ENCODE peak calls at places on chromosomes 16 and 17, in nine cellular contexts. Q is heart right ventricle; E is HEK293T; J is activated T-cell treated with anti-CD3 and anti-CD28 coated beads, Interleukin-2, amount 50 U/mL, for 1 hour; U is NCI-H1417; M is AG08395; I is colonic mucosa; R is heart left ventricle; H is posterior cingulate gyrus. F is an unnamed sample.
A peak's percentile ranks its signal among the peaks of the same experiment; 100 is the strongest.

GRCh38 chr16:85767569-85767968 is 16.7 kb upstream of the C16orf74 start:
- DNase-seq in I (no peak), M (peak; percentile 95), U (no peak), J (no peak), R (no peak), H (no peak), E (no peak), Q (no peak), F (peak; percentile 48)

GRCh38 chr17:10201680-10202079 is 3.3 kb upstream of the GAS7 start:
- DNase-seq in J (no peak), I (no peak), E (no peak), R (no peak), Q (no peak), U (no peak), M (no peak), H (no peak), F (no peak)

GRCh38 chr16:57914244-57915173 is 56.4 kb downstream of the CNGB1 start:
- DNase-seq in M (no peak), I (no peak), U (no peak), E (no peak), Q (no peak), R (no peak), J (no peak), H (no peak), F (no peak)

GRCh38 chr17:82874011-82874835 is 34.4 kb upstream of the ZNF750 start:
- DNase-seq in H (no peak), Q (no peak), E (no peak), J (no peak), R (no peak), M (no peak), U (no peak), I (no peak), F (peak; percentile 91)

GRCh38 chr17:77124192-77124908 is 16.4 kb upstream of the SEC14L1 start:
- DNase-seq in J (no peak), E (no peak), M (no peak), Q (no peak), R (no peak), U (no peak), I (no peak), H (no peak), F (peak; percentile 84)

GRCh38 chr17:49969134-49969759 is at the start of gene DLX4:
- DNase-seq in M (peak; percentile 49), J (peak; percentile 33), R (peak; percentile 62), I (no peak), E (no peak), H (no peak), Q (no peak), U (peak; percentile 18), F (peak; percentile 46)

GRCh38 chr17:37672545-37673078 is 29.4 kb upstream of the DDX52 start:
- DNase-seq in Q (no peak), H (no peak), U (no peak), J (no peak), M (peak; percentile 13), R (no peak), I (no peak), E (no peak), F (no peak)

GRCh38 chr16:87350031-87350430 is 32.8 kb upstream of the C16orf95 start:
- DNase-seq in M (no peak), Q (peak; percentile 1), E (no peak), R (no peak), I (no peak), J (no peak), U (no peak), H (no peak), F (no peak)

GRCh38 chr16:20952144-20952797 is 51.7 kb downstream of the LYRM1 start:
- DNase-seq in H (no peak), M (no peak), I (no peak), Q (no peak), U (peak; percentile 33), J (no peak), R (no peak), E (no peak), F (peak; percentile 90)

GRCh38 chr16:69711115-69711740 is 15.1 kb downstream of the NQO1 start:
- DNase-seq in M (no peak), I (peak; percentile 80), R (no peak), E (no peak), J (no peak), Q (no peak), H (no peak), U (no peak), F (no peak)

GRCh38 chr17:80986816-80987480 is 4.7 kb upstream of the CHMP6 start:
- DNase-seq in Q (peak; percentile 39), E (no peak), J (no peak), U (no peak), H (no peak), I (no peak), R (peak; percentile 57), M (no peak), F (peak; percentile 19)

GRCh38 chr17:19940722-19941464 is 36.7 kb downstream of the AKAP10 start:
- DNase-seq in I (no peak), H (no peak), M (peak; percentile 22), Q (no peak), E (no peak), U (no peak), J (no peak), R (no peak), F (peak; percentile 79)